ENCODE peak calls at places on chromosomes 7 and 10, in five cellular contexts. One of them, this sample, is unnamed.

GRCh38 chr10:111990734-111991133 is 192.8 kb downstream of the GPAM start:
- DNase-seq in amygdala: no peak
- DNase-seq in OCI-M1: no peak
- DNase-seq in astrocyte: no peak
- DNase-seq in GM18507: no peak
- DNase-seq in this sample: no peak

GRCh38 chr7:95589031-95589430 is 7.3 kb downstream of the PDK4 start:
- DNase-seq in amygdala: no peak
- DNase-seq in GM18507: no peak
- DNase-seq in OCI-M1: no peak
- DNase-seq in astrocyte: no peak
- DNase-seq in this sample: no peak

GRCh38 chr10:12130237-12130872 is 878 bp downstream of the SEC61A2 start:
- DNase-seq in OCI-M1: peak; percentile 87
- DNase-seq in GM18507: peak; percentile 20
- DNase-seq in amygdala: no peak
- DNase-seq in astrocyte: peak; percentile 63
- DNase-seq in this sample: peak; percentile 76

GRCh38 chr10:59237775-59238174 is 61.3 kb downstream of the PHYHIPL start:
- DNase-seq in GM18507: no peak
- DNase-seq in amygdala: no peak
- DNase-seq in OCI-M1: no peak
- DNase-seq in astrocyte: no peak
- DNase-seq in this sample: no peak

GRCh38 chr10:105964009-105964408 is 1200.5 kb downstream of the SORCS1 start:
- DNase-seq in astrocyte: no peak
- DNase-seq in GM18507: no peak
- DNase-seq in amygdala: no peak
- DNase-seq in OCI-M1: peak; percentile 65
- DNase-seq in this sample: no peak

GRCh38 chr7:33764752-33765451 is 140.4 kb upstream of the BMPER start:
- DNase-seq in astrocyte: peak; percentile 97
- DNase-seq in OCI-M1: no peak
- DNase-seq in amygdala: no peak
- DNase-seq in GM18507: no peak
- DNase-seq in this sample: no peak

GRCh38 chr10:80477813-80478212 is 23.7 kb downstream of the TSPAN14 start:
- DNase-seq in amygdala: no peak
- DNase-seq in astrocyte: peak; percentile 88
- DNase-seq in OCI-M1: no peak
- DNase-seq in GM18507: no peak
- DNase-seq in this sample: peak; percentile 72

GRCh38 chr10:103481974-103482531 is 3.0 kb upstream of the CALHM3 start:
- DNase-seq in astrocyte: peak; percentile 36
- DNase-seq in OCI-M1: peak; percentile 88
- DNase-seq in amygdala: no peak
- DNase-seq in GM18507: no peak
- DNase-seq in this sample: no peak

GRCh38 chr10:48496831-48497792 is 107.8 kb downstream of the ARHGAP22 start:
- DNase-seq in amygdala: no peak
- DNase-seq in OCI-M1: no peak
- DNase-seq in astrocyte: peak; percentile 69
- DNase-seq in GM18507: no peak
- DNase-seq in this sample: peak; percentile 50

GRCh38 chr7:155188821-155189599 is 108.7 kb upstream of the INSIG1 start:
- DNase-seq in OCI-M1: no peak
- DNase-seq in GM18507: no peak
- DNase-seq in astrocyte: peak; percentile 32
- DNase-seq in amygdala: no peak
- DNase-seq in this sample: peak; percentile 30

GRCh38 chr7:38318803-38319416 is 45.5 kb upstream of the TARP start:
- DNase-seq in astrocyte: peak; percentile 77
- DNase-seq in GM18507: peak; percentile 45
- DNase-seq in amygdala: no peak
- DNase-seq in OCI-M1: peak; percentile 79
- DNase-seq in this sample: no peak

GRCh38 chr7:36638586-36639265 is 85.6 kb downstream of the AOAH start:
- DNase-seq in astrocyte: no peak
- DNase-seq in GM18507: no peak
- DNase-seq in OCI-M1: no peak
- DNase-seq in amygdala: no peak
- DNase-seq in this sample: no peak

GRCh38 chr10:104641150-104642000 is at the start of gene SORCS3:
- DNase-seq in GM18507: no peak
- DNase-seq in OCI-M1: no peak
- DNase-seq in amygdala: no peak
- DNase-seq in astrocyte: no peak
- DNase-seq in this sample: no peak

GRCh38 chr7:142556745-142557144 is 192.5 kb upstream of the PRSS1 start:
- DNase-seq in GM18507: no peak
- DNase-seq in OCI-M1: peak; percentile 26
- DNase-seq in astrocyte: peak; percentile 98
- DNase-seq in amygdala: no peak
- DNase-seq in this sample: peak; percentile 69

GRCh38 chr7:157429001-157429679 is 92.3 kb downstream of the DNAJB6 start:
- DNase-seq in astrocyte: no peak
- DNase-seq in GM18507: no peak
- DNase-seq in amygdala: no peak
- DNase-seq in OCI-M1: no peak
- DNase-seq in this sample: peak; percentile 50

GRCh38 chr7:104794154-104794553 is 219.9 kb upstream of the KMT2E start:
- DNase-seq in amygdala: no peak
- DNase-seq in OCI-M1: no peak
- DNase-seq in astrocyte: no peak
- DNase-seq in GM18507: no peak
- DNase-seq in this sample: no peak

GRCh38 chr10:23516530-23516929 is 77.7 kb downstream of the OTUD1 start:
- DNase-seq in astrocyte: peak; percentile 3
- DNase-seq in OCI-M1: peak; percentile 51
- DNase-seq in amygdala: no peak
- DNase-seq in GM18507: no peak
- DNase-seq in this sample: no peak

GRCh38 chr7:42930889-42931288 is 1.1 kb downstream of the PSMA2 start:
- DNase-seq in GM18507: no peak
- DNase-seq in OCI-M1: peak; percentile 30
- DNase-seq in amygdala: no peak
- DNase-seq in astrocyte: peak; percentile 86
- DNase-seq in this sample: no peak

GRCh38 chr7:44486693-44487092 is 3.8 kb downstream of the NUDCD3 start:
- DNase-seq in GM18507: no peak
- DNase-seq in amygdala: no peak
- DNase-seq in OCI-M1: no peak
- DNase-seq in astrocyte: peak; percentile 28
- DNase-seq in this sample: no peak

GRCh38 chr7:137343483-137343841 is at the start of gene PTN:
- DNase-seq in GM18507: no peak
- DNase-seq in amygdala: no peak
- DNase-seq in astrocyte: peak; percentile 77
- DNase-seq in OCI-M1: no peak
- DNase-seq in this sample: no peak

GRCh38 chr10:122181901-122182799 is 88.9 kb upstream of the BTBD16 start:
- DNase-seq in astrocyte: no peak
- DNase-seq in OCI-M1: no peak
- DNase-seq in GM18507: no peak
- DNase-seq in amygdala: no peak
- DNase-seq in this sample: no peak

GRCh38 chr7:122303971-122304603 is 463 bp downstream of the FEZF1 start:
- DNase-seq in GM18507: no peak
- DNase-seq in OCI-M1: no peak
- DNase-seq in astrocyte: no peak
- DNase-seq in amygdala: no peak
- DNase-seq in this sample: no peak

GRCh38 chr7:80466638-80467037 is 45.2 kb downstream of the GNAT3 start:
- DNase-seq in astrocyte: no peak
- DNase-seq in OCI-M1: no peak
- DNase-seq in GM18507: no peak
- DNase-seq in amygdala: no peak
- DNase-seq in this sample: no peak

GRCh38 chr10:8300925-8301707 is 246.6 kb downstream of the GATA3 start:
- DNase-seq in GM18507: no peak
- DNase-seq in OCI-M1: no peak
- DNase-seq in astrocyte: no peak
- DNase-seq in amygdala: no peak
- DNase-seq in this sample: no peak

GRCh38 chr7:157136372-157136771 is 2.4 kb upstream of the UBE3C start:
- DNase-seq in OCI-M1: peak; percentile 45
- DNase-seq in amygdala: no peak
- DNase-seq in GM18507: no peak
- DNase-seq in astrocyte: peak; percentile 78
- DNase-seq in this sample: no peak

GRCh38 chr10:28991738-28992270 is 297.1 kb upstream of the LYZL1 start:
- DNase-seq in GM18507: no peak
- DNase-seq in astrocyte: peak; percentile 72
- DNase-seq in OCI-M1: peak; percentile 65
- DNase-seq in amygdala: no peak
- DNase-seq in this sample: peak; percentile 68

GRCh38 chr10:114538544-114538906 is 119.5 kb downstream of the ABLIM1 start:
- DNase-seq in OCI-M1: no peak
- DNase-seq in GM18507: no peak
- DNase-seq in amygdala: no peak
- DNase-seq in astrocyte: no peak
- DNase-seq in this sample: peak; percentile 81

GRCh38 chr10:101403161-101403560 is 49.2 kb downstream of the BTRC start:
- DNase-seq in astrocyte: no peak
- DNase-seq in OCI-M1: no peak
- DNase-seq in amygdala: no peak
- DNase-seq in GM18507: no peak
- DNase-seq in this sample: no peak

GRCh38 chr10:102233997-102234396 is 7.3 kb downstream of the PITX3 start:
- DNase-seq in OCI-M1: no peak
- DNase-seq in astrocyte: no peak
- DNase-seq in amygdala: no peak
- DNase-seq in GM18507: no peak
- DNase-seq in this sample: no peak

GRCh38 chr10:35569836-35570235 is 35.3 kb upstream of the GJD4 start:
- DNase-seq in GM18507: no peak
- DNase-seq in amygdala: no peak
- DNase-seq in astrocyte: no peak
- DNase-seq in OCI-M1: no peak
- DNase-seq in this sample: no peak

GRCh38 chr10:29102233-29102632 is 186.6 kb upstream of the LYZL1 start:
- DNase-seq in OCI-M1: no peak
- DNase-seq in astrocyte: peak; percentile 41
- DNase-seq in amygdala: no peak
- DNase-seq in GM18507: no peak
- DNase-seq in this sample: no peak

GRCh38 chr7:85602196-85602595 is 415.3 kb upstream of the SEMA3D start:
- DNase-seq in astrocyte: no peak
- DNase-seq in OCI-M1: no peak
- DNase-seq in GM18507: no peak
- DNase-seq in amygdala: no peak
- DNase-seq in this sample: no peak

GRCh38 chr7:111113263-111114017 is 22.5 kb downstream of the LRRN3 start:
- DNase-seq in OCI-M1: peak; percentile 22
- DNase-seq in astrocyte: peak; percentile 80
- DNase-seq in amygdala: no peak
- DNase-seq in GM18507: no peak
- DNase-seq in this sample: no peak